ENCODE peak calls at places on chromosome X, in eight cellular contexts. One of them, this sample, is unnamed.

GRCh38 chrX:83469551-83469950 is 38.5 kb upstream of the POU3F4 start:
- DNase-seq in nephron progenitor cell: peak
- DNase-seq in choroid plexus epithelial cell: peak
- DNase-seq in left lung: no peak
- DNase-seq in H9: peak
- DNase-seq in mammary epithelial cell: peak
- DNase-seq in epithelial cell of esophagus: peak
- DNase-seq in AG10803: no peak
- DNase-seq in this sample: no peak

GRCh38 chrX:51002160-51002632 is 91.7 kb downstream of the BMP15 start:
- DNase-seq in choroid plexus epithelial cell: no peak
- DNase-seq in epithelial cell of esophagus: no peak
- DNase-seq in nephron progenitor cell: no peak
- DNase-seq in mammary epithelial cell: no peak
- DNase-seq in H9: no peak
- DNase-seq in AG10803: no peak
- DNase-seq in left lung: no peak
- DNase-seq in this sample: no peak

GRCh38 chrX:6810796-6811195 is 275.9 kb upstream of the VCX3A start:
- DNase-seq in mammary epithelial cell: no peak
- DNase-seq in left lung: no peak
- DNase-seq in choroid plexus epithelial cell: no peak
- DNase-seq in epithelial cell of esophagus: no peak
- DNase-seq in AG10803: peak
- DNase-seq in nephron progenitor cell: no peak
- DNase-seq in H9: no peak
- DNase-seq in this sample: no peak

GRCh38 chrX:119429471-119429870 is 30.3 kb downstream of the SLC25A43 start:
- DNase-seq in left lung: no peak
- DNase-seq in mammary epithelial cell: no peak
- DNase-seq in H9: no peak
- DNase-seq in nephron progenitor cell: no peak
- DNase-seq in epithelial cell of esophagus: no peak
- DNase-seq in AG10803: no peak
- DNase-seq in choroid plexus epithelial cell: peak
- DNase-seq in this sample: no peak

GRCh38 chrX:109740076-109740809 is 7.2 kb upstream of the ACSL4 start:
- DNase-seq in mammary epithelial cell: peak
- DNase-seq in choroid plexus epithelial cell: peak
- DNase-seq in left lung: no peak
- DNase-seq in nephron progenitor cell: no peak
- DNase-seq in AG10803: peak
- DNase-seq in H9: no peak
- DNase-seq in epithelial cell of esophagus: peak
- DNase-seq in this sample: no peak

GRCh38 chrX:34341258-34341657 is 209.1 kb upstream of the FAM47A start:
- DNase-seq in H9: no peak
- DNase-seq in mammary epithelial cell: no peak
- DNase-seq in epithelial cell of esophagus: peak
- DNase-seq in AG10803: no peak
- DNase-seq in choroid plexus epithelial cell: peak
- DNase-seq in left lung: no peak
- DNase-seq in nephron progenitor cell: no peak
- DNase-seq in this sample: no peak

GRCh38 chrX:10483191-10483808 is 137.1 kb downstream of the MID1 start:
- DNase-seq in AG10803: no peak
- DNase-seq in left lung: no peak
- DNase-seq in H9: no peak
- DNase-seq in nephron progenitor cell: no peak
- DNase-seq in epithelial cell of esophagus: peak
- DNase-seq in choroid plexus epithelial cell: no peak
- DNase-seq in mammary epithelial cell: no peak
- DNase-seq in this sample: no peak

GRCh38 chrX:20481632-20482031 is 214.9 kb upstream of the RPS6KA3 start:
- DNase-seq in left lung: no peak
- DNase-seq in AG10803: no peak
- DNase-seq in nephron progenitor cell: no peak
- DNase-seq in H9: no peak
- DNase-seq in epithelial cell of esophagus: no peak
- DNase-seq in choroid plexus epithelial cell: no peak
- DNase-seq in mammary epithelial cell: no peak
- DNase-seq in this sample: no peak

GRCh38 chrX:145178268-145178667 is 69.0 kb upstream of the SPANXN1 start:
- DNase-seq in left lung: no peak
- DNase-seq in nephron progenitor cell: no peak
- DNase-seq in epithelial cell of esophagus: no peak
- DNase-seq in mammary epithelial cell: no peak
- DNase-seq in AG10803: no peak
- DNase-seq in choroid plexus epithelial cell: no peak
- DNase-seq in H9: no peak
- DNase-seq in this sample: no peak

GRCh38 chrX:153474266-153474665 is 3.9 kb upstream of the HAUS7 start:
- DNase-seq in H9: no peak
- DNase-seq in nephron progenitor cell: no peak
- DNase-seq in choroid plexus epithelial cell: no peak
- DNase-seq in left lung: no peak
- DNase-seq in AG10803: no peak
- DNase-seq in mammary epithelial cell: no peak
- DNase-seq in epithelial cell of esophagus: no peak
- DNase-seq in this sample: no peak

GRCh38 chrX:115038406-115038805 is 21.0 kb upstream of the IL13RA2 start:
- DNase-seq in mammary epithelial cell: no peak
- DNase-seq in epithelial cell of esophagus: no peak
- DNase-seq in choroid plexus epithelial cell: no peak
- DNase-seq in H9: no peak
- DNase-seq in AG10803: peak
- DNase-seq in left lung: no peak
- DNase-seq in nephron progenitor cell: no peak
- DNase-seq in this sample: no peak

GRCh38 chrX:113058634-113059033 is 218.0 kb upstream of the AMOT start:
- DNase-seq in left lung: no peak
- DNase-seq in epithelial cell of esophagus: no peak
- DNase-seq in nephron progenitor cell: no peak
- DNase-seq in mammary epithelial cell: no peak
- DNase-seq in AG10803: no peak
- DNase-seq in H9: no peak
- DNase-seq in choroid plexus epithelial cell: no peak
- DNase-seq in this sample: no peak

GRCh38 chrX:96590403-96590802 is 94.2 kb upstream of the DIAPH2 start:
- DNase-seq in epithelial cell of esophagus: no peak
- DNase-seq in AG10803: no peak
- DNase-seq in left lung: no peak
- DNase-seq in H9: no peak
- DNase-seq in nephron progenitor cell: no peak
- DNase-seq in mammary epithelial cell: no peak
- DNase-seq in choroid plexus epithelial cell: no peak
- DNase-seq in this sample: no peak

GRCh38 chrX:132270699-132271098 is 51.5 kb upstream of the RAP2C start:
- DNase-seq in nephron progenitor cell: no peak
- DNase-seq in AG10803: peak
- DNase-seq in epithelial cell of esophagus: peak
- DNase-seq in choroid plexus epithelial cell: peak
- DNase-seq in left lung: no peak
- DNase-seq in mammary epithelial cell: peak
- DNase-seq in H9: no peak
- DNase-seq in this sample: no peak

GRCh38 chrX:23422912-23423311 is 88.3 kb downstream of the PTCHD1 start:
- DNase-seq in mammary epithelial cell: no peak
- DNase-seq in left lung: no peak
- DNase-seq in AG10803: no peak
- DNase-seq in epithelial cell of esophagus: no peak
- DNase-seq in nephron progenitor cell: no peak
- DNase-seq in choroid plexus epithelial cell: no peak
- DNase-seq in H9: no peak
- DNase-seq in this sample: no peak

GRCh38 chrX:3178329-3178728 is 137.1 kb downstream of the ARSF start:
- DNase-seq in choroid plexus epithelial cell: no peak
- DNase-seq in AG10803: no peak
- DNase-seq in epithelial cell of esophagus: no peak
- DNase-seq in left lung: no peak
- DNase-seq in nephron progenitor cell: no peak
- DNase-seq in H9: no peak
- DNase-seq in mammary epithelial cell: no peak
- DNase-seq in this sample: no peak

GRCh38 chrX:75623535-75623934 is 100.7 kb upstream of the ZDHHC15 start:
- DNase-seq in epithelial cell of esophagus: peak
- DNase-seq in choroid plexus epithelial cell: peak
- DNase-seq in mammary epithelial cell: no peak
- DNase-seq in nephron progenitor cell: no peak
- DNase-seq in H9: no peak
- DNase-seq in AG10803: no peak
- DNase-seq in left lung: no peak
- DNase-seq in this sample: no peak
- TF ChIP-seq CTCF in epithelial cell of esophagus: no peak
- TF ChIP-seq CTCF in choroid plexus epithelial cell: peak
- TF ChIP-seq CTCF in mammary epithelial cell: peak
- TF ChIP-seq CTCF in nephron progenitor cell: peak
- TF ChIP-seq CTCF in H9: peak
- TF ChIP-seq CTCF in AG10803: no peak
- TF ChIP-seq CTCF in left lung: no peak
- TF ChIP-seq CTCF in this sample: peak

DNA sequence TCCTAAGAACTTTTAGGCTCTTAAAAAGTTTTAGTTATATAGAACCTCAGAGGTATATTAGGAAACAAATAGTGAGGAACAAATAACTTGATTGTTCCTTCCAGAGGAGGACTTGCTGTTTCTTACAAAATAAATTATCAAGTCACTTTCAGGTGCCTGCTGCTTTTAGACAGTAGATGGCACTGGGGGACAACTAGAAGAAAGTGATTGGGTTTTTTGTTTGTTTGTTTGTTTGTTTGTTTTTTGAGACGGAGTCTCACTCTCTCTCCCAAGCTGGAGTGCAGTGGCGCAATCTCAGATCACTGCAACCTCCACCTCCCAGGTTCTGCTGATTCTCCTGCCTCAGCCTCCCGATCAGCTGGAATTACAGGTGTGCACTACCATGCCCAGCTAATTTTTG is 35.4 kb upstream of the CDKL5 start:
- DNase-seq in epithelial cell of esophagus: no peak
- DNase-seq in H9: no peak
- DNase-seq in AG10803: no peak
- DNase-seq in choroid plexus epithelial cell: no peak
- DNase-seq in left lung: no peak
- DNase-seq in mammary epithelial cell: no peak
- DNase-seq in nephron progenitor cell: no peak
- DNase-seq in this sample: no peak
- TF ChIP-seq CTCF in epithelial cell of esophagus: peak
- TF ChIP-seq CTCF in H9: peak
- TF ChIP-seq CTCF in AG10803: no peak
- TF ChIP-seq CTCF in choroid plexus epithelial cell: no peak
- TF ChIP-seq CTCF in left lung: no peak
- TF ChIP-seq CTCF in mammary epithelial cell: no peak
- TF ChIP-seq CTCF in nephron progenitor cell: no peak
- TF ChIP-seq CTCF in this sample: peak

GRCh38 chrX:54950730-54951375 is 30.2 kb downstream of the TRO start:
- DNase-seq in AG10803: no peak
- DNase-seq in H9: no peak
- DNase-seq in epithelial cell of esophagus: no peak
- DNase-seq in mammary epithelial cell: no peak
- DNase-seq in nephron progenitor cell: no peak
- DNase-seq in left lung: no peak
- DNase-seq in choroid plexus epithelial cell: no peak
- DNase-seq in this sample: no peak
- TF ChIP-seq CTCF in AG10803: no peak
- TF ChIP-seq CTCF in H9: no peak
- TF ChIP-seq CTCF in epithelial cell of esophagus: no peak
- TF ChIP-seq CTCF in mammary epithelial cell: no peak
- TF ChIP-seq CTCF in nephron progenitor cell: no peak
- TF ChIP-seq CTCF in left lung: no peak
- TF ChIP-seq CTCF in choroid plexus epithelial cell: no peak
- TF ChIP-seq CTCF in this sample: no peak

GRCh38 chrX:1244164-1245076 is 24.2 kb upstream of the CSF2RA start:
- DNase-seq in mammary epithelial cell: no peak
- DNase-seq in left lung: no peak
- DNase-seq in nephron progenitor cell: peak
- DNase-seq in H9: peak
- DNase-seq in choroid plexus epithelial cell: no peak
- DNase-seq in epithelial cell of esophagus: no peak
- DNase-seq in AG10803: no peak
- DNase-seq in this sample: no peak
- TF ChIP-seq CTCF in mammary epithelial cell: no peak
- TF ChIP-seq CTCF in left lung: no peak
- TF ChIP-seq CTCF in nephron progenitor cell: no peak
- TF ChIP-seq CTCF in H9: peak
- TF ChIP-seq CTCF in choroid plexus epithelial cell: no peak
- TF ChIP-seq CTCF in epithelial cell of esophagus: no peak
- TF ChIP-seq CTCF in AG10803: no peak
- TF ChIP-seq CTCF in this sample: peak